ENCODE peak calls at places on chromosomes 16 and 17, in eight cellular contexts. N, B, C, D, P, M, G and S are unnamed samples.

GRCh38 chr17:69388791-69389442 is 25.6 kb upstream of the MAP2K6 start:
- DNase-seq in N (no peak), B (no peak), C (no peak), D (no peak), P (no peak), M (no peak), G (no peak), S (no peak)

GRCh38 chr17:67227488-67227887 is 17.5 kb downstream of the HELZ start:
- DNase-seq in N (no peak), B (no peak), C (peak), D (no peak), P (no peak), M (no peak), G (no peak), S (no peak)

GRCh38 chr17:44112284-44113280 is 10.9 kb downstream of the HDAC5 start:
- DNase-seq in N (no peak), B (no peak), C (no peak), D (no peak), P (no peak), M (no peak), G (no peak), S (no peak)

GRCh38 chr16:65418435-65418834 is 296.6 kb upstream of the CDH11 start:
- DNase-seq in N (no peak), B (no peak), C (no peak), D (no peak), P (no peak), M (no peak), G (no peak), S (no peak)

GRCh38 chr17:81250286-81251090 is 11.4 kb downstream of the NDUFAF8 start:
- DNase-seq in N (no peak), B (no peak), C (no peak), D (no peak), P (no peak), M (no peak), G (no peak), S (no peak)

GRCh38 chr17:58153046-58153445 is 4.9 kb downstream of the OR4D1 start:
- DNase-seq in N (no peak), B (no peak), C (no peak), D (no peak), P (no peak), M (no peak), G (no peak), S (no peak)

GRCh38 chr16:53235851-53236250 is 181.1 kb downstream of the CHD9 start:
- DNase-seq in N (no peak), B (no peak), C (no peak), D (no peak), P (no peak), M (no peak), G (no peak), S (no peak)

GRCh38 chr16:72939247-72939646 is 108.7 kb downstream of the ZFHX3 start:
- DNase-seq in N (peak), B (no peak), C (peak), D (no peak), P (no peak), M (no peak), G (peak), S (no peak)

GRCh38 chr16:86917471-86918365 is 339.4 kb downstream of the FOXL1 start:
- DNase-seq in N (no peak), B (no peak), C (no peak), D (no peak), P (no peak), M (no peak), G (no peak), S (no peak)

GRCh38 chr17:17511293-17511741 is 15.1 kb upstream of the RASD1 start:
- DNase-seq in N (no peak), B (no peak), C (no peak), D (no peak), P (no peak), M (no peak), G (no peak), S (no peak)